ENCODE peak calls at places on chromosomes 12 and 14, in four cellular contexts. Q is bronchial epithelial cell, W is spleen, C is left lung. M is an unnamed sample.

GRCh38 chr12:52945389-52946232 is 3.3 kb upstream of the KRT18 start:
- DNase-seq in Q (peak; percentile 48), W (no peak), C (peak; percentile 62), M (peak; percentile 54)

GRCh38 chr14:103013028-103013427 is 44.3 kb downstream of the CDC42BPB start:
- DNase-seq in Q (no peak), W (peak; percentile 32), C (no peak), M (no peak)

GRCh38 chr12:68012712-68013111 is 23.5 kb downstream of the IFNG-AS1 start:
- DNase-seq in Q (no peak), W (no peak), C (no peak), M (no peak)

GRCh38 chr14:58796636-58797429 is 159.1 kb downstream of the DACT1 start:
- DNase-seq in Q (peak; percentile 15), W (no peak), C (no peak), M (peak; percentile 45)

GRCh38 chr12:46677749-46678148 is 148.0 kb downstream of the SLC38A4 start:
- DNase-seq in Q (peak; percentile 74), W (no peak), C (no peak), M (peak; percentile 79)

GRCh38 chr12:18457362-18457761 is 196.0 kb downstream of the PIK3C2G start:
- DNase-seq in Q (no peak), W (no peak), C (no peak), M (no peak)

GRCh38 chr12:127414186-127414585 is 852.8 kb upstream of the TMEM132C start:
- DNase-seq in Q (no peak), W (no peak), C (no peak), M (no peak)

GRCh38 chr12:26135010-26135420 is 10.2 kb upstream of the BHLHE41 start:
- DNase-seq in Q (no peak), W (no peak), C (peak; percentile 89), M (no peak)

GRCh38 chr12:20455001-20455706 is 86.8 kb downstream of the PDE3A start:
- DNase-seq in Q (no peak), W (no peak), C (no peak), M (no peak)

GRCh38 chr14:20328705-20329104 is 4.4 kb downstream of the CCNB1IP1 start:
- DNase-seq in Q (no peak), W (no peak), C (no peak), M (peak; percentile 7)

GRCh38 chr14:77186911-77187648 is 5.5 kb downstream of the TMEM63C start:
- DNase-seq in Q (peak; percentile 80), W (no peak), C (peak; percentile 36), M (peak; percentile 88)

GRCh38 chr12:113373966-113374365 is 15.6 kb downstream of the PLBD2 start:
- DNase-seq in Q (no peak), W (no peak), C (no peak), M (peak; percentile 10)

GRCh38 chr12:118120579-118121363 is 15.2 kb upstream of the PEBP1 start:
- DNase-seq in Q (peak; percentile 40), W (peak; percentile 86), C (peak; percentile 69), M (peak; percentile 65)

GRCh38 chr14:33692762-33693161 is 258.1 kb downstream of the EGLN3 start:
- DNase-seq in Q (peak; percentile 27), W (no peak), C (no peak), M (peak; percentile 29)

GRCh38 chr14:47186491-47186890 is 488.9 kb downstream of the MDGA2 start:
- DNase-seq in Q (peak; percentile 39), W (no peak), C (no peak), M (peak; percentile 20)

GRCh38 chr12:76337583-76337982 is 10.6 kb downstream of the BBS10 start:
- DNase-seq in Q (no peak), W (no peak), C (no peak), M (no peak)

GRCh38 chr12:71904629-71905028 is 34.0 kb upstream of the TPH2 start:
- DNase-seq in Q (no peak), W (no peak), C (no peak), M (no peak)

GRCh38 chr14:90742709-90743108 is 73.5 kb downstream of the TTC7B start:
- DNase-seq in Q (no peak), W (no peak), C (no peak), M (no peak)

GRCh38 chr14:72619071-72619710 is 274.7 kb downstream of the DPF3 start:
- DNase-seq in Q (no peak), W (no peak), C (no peak), M (no peak)

GRCh38 chr12:66036317-66036716 is 94.2 kb downstream of the LLPH start:
- DNase-seq in Q (peak; percentile 99), W (no peak), C (no peak), M (peak; percentile 98)

GRCh38 chr12:67509987-67510386 is 138.6 kb upstream of the DYRK2 start:
- DNase-seq in Q (no peak), W (no peak), C (no peak), M (no peak)

GRCh38 chr12:131187602-131188001 is 233.9 kb downstream of the ADGRD1 start:
- DNase-seq in Q (no peak), W (no peak), C (no peak), M (no peak)

GRCh38 chr12:6954754-6955461 is 3.8 kb downstream of the PTPN6 start:
- DNase-seq in Q (no peak), W (peak; percentile 81), C (peak; percentile 31), M (no peak)

GRCh38 chr14:44529026-44529425 is 21.9 kb upstream of the FSCB start:
- DNase-seq in Q (no peak), W (no peak), C (no peak), M (no peak)

GRCh38 chr12:52839706-52840105 is 5.6 kb upstream of the KRT79 start:
- DNase-seq in Q (no peak), W (peak; percentile 65), C (no peak), M (no peak)

GRCh38 chr12:93734784-93735183 is 57.6 kb downstream of the CRADD start:
- DNase-seq in Q (no peak), W (no peak), C (no peak), M (no peak)

GRCh38 chr12:8665729-8666128 is 3.1 kb upstream of the MFAP5 start:
- DNase-seq in Q (no peak), W (no peak), C (no peak), M (no peak)

GRCh38 chr12:95621725-95622124 is 70.4 kb upstream of the USP44 start:
- DNase-seq in Q (no peak), W (no peak), C (no peak), M (no peak)

DNA sequence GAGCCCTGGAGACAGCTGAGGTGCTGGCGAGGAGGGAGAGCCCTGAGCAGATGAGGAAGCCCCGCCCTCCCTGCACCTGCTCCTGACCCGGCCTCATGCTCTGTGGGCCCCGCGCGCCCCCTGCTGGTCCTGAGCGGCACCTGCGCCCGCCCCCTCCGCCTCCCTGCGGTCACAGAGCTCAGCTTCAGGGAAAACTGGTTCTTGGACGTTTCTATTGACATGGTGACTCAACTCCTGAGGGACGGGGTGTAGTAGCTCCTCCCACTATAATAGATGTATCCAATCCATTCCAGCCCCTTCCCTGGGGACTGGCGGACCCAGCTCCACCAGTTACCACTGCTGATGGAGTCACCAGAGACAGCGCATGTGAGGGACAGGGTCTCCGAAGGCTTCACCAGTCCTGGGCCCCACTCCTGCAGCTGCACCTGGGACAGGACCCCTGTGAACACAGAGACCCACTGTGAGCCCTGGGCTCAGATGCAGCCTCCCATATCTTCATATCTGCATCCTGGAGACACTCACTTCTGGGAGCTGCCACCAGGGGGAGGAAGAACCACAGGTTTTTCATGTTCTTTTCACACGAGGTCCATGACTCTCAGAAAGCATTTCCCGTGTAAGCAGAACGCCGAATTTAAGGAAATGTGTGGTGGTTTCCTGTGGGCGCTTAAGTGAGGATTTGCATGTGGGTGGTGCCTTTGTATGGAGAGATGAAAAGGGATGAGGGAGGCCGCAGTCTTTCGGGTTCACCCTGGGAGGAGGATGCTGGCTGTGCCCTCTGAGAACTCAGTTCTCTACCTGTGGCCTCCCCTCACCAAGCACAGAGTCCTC is 1346.5 kb downstream of the TMEM121 start:
- DNase-seq in Q (peak; percentile 36), W (peak; percentile 94), C (peak; percentile 67), M (no peak)
- TF ChIP-seq CTCF in Q (peak; percentile 39), W (peak; percentile 89), C (peak; percentile 78), M (peak; percentile 14)

GRCh38 chr12:48157889-48158370 is 615 bp upstream of the ASB8 start:
- DNase-seq in Q (no peak), W (no peak), C (no peak), M (no peak)
- H3K4me3 ChIP-seq in Q (peak overlapping the region; percentile 73), W (peak overlapping the region; percentile 62), C (peak overlapping the region; percentile 78), M (peak overlapping the region; percentile 95)

GRCh38 chr14:57692671-57693070 is 173.2 kb downstream of the SLC35F4 start:
- DNase-seq in Q (peak; percentile 79), W (no peak), C (no peak), M (peak; percentile 80)
- TF ChIP-seq CTCF in Q (peak; percentile 58), W (no peak), C (peak; percentile 17), M (peak; percentile 63)

GRCh38 chr12:63498239-63498638 is 170.1 kb downstream of the DPY19L2 start:
- DNase-seq in Q (no peak), W (no peak), C (no peak), M (no peak)

GRCh38 chr12:63499567-63499966 is 168.7 kb downstream of the DPY19L2 start:
- DNase-seq in Q (no peak), W (no peak), C (no peak), M (no peak)

GRCh38 chr12:63495974-63496373 is 172.3 kb downstream of the DPY19L2 start:
- DNase-seq in Q (no peak), W (no peak), C (no peak), M (no peak)

DNA sequence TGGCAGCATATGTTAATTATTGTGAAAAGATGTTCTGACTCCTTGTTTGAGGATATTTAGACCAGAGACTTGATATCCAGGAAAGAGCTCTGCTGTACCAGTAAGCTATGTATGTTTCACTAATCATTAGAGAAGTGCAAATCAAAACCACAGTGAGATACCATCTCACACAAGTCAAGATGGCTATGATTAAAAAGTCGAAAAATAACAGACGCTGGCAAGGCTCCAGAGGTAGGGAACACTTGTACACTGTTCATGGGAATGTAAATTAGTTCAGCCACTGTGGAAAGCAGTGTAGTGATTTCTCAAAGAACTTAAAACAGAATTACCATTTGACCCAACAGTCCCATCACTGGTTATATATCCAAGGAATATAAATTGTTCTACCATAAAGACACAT is 171.6 kb downstream of the DPY19L2 start:
- DNase-seq in Q (no peak), W (no peak), C (no peak), M (no peak)
- H3K4me3 ChIP-seq in Q (no peak overlapping the region), W (no peak overlapping the region), C (no peak overlapping the region), M (no peak overlapping the region)

DNA sequence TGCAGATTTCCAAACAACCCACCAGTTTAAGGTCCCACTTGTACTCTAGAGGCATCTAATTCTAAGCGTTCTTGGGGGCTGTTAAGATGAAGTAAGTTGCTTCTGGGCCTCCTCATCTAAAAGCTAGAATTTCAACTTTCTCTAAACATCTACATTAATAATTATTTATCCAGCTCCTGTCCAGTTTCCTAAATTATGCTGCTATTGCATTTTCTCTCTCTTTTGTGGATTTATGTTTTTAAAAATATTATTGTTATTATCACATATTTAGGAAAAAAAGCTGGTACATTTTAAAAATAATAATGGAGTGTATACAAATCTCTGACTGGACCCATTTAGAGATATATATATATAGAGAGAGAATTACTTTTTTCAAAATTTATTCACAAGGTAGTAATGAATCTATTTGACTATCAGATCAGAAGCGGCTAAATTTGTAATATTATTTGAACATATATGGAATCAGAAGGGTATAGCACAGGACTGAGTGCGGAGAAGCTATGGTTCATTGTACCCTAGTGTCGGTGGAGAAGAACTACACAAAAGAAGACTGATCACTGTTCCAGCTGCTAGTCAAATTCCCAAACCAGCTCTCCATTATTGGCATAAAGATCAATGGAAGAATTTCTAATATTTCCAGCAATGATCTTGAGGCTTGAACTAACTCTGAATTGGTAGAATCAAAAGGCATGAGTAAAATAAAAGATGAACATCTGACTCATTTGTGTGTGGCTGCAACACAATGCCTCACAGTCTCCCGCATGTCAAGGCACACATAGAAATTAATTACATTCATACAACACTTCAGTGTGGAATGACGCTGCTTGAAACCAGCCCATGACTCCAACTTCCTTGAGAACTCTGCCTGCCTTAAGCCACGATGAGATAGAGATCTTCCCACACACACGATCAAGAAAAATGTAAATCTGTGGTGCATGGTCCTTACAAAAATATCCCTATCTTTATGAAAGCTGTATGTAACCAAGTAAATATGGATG is 433.4 kb upstream of the OR4E1 start:
- DNase-seq in Q (peak; percentile 92), W (no peak), C (no peak), M (peak; percentile 94)
- TF ChIP-seq CTCF in Q (no peak), W (no peak), C (no peak), M (peak; percentile 18)

GRCh38 chr12:92056290-92056689 is 89.4 kb downstream of the BTG1 start:
- DNase-seq in Q (no peak), W (no peak), C (no peak), M (no peak)
- H3K4me3 ChIP-seq in Q (no peak overlapping the region), W (no peak overlapping the region), C (no peak overlapping the region), M (no peak overlapping the region)